ENCODE peak calls at places on chromosome 18, in eight cellular contexts. R is gastrocnemius medialis, F is Peyer's patch, J is GM23248, G is transverse colon, S is heart left ventricle, Y is lower lobe of right lung, Q is Panc1. M is an unnamed sample.

GRCh38 chr18:37348729-37349128 is 216.9 kb downstream of the CELF4 start:
- DNase-seq in S (no peak), R (no peak), Y (no peak), J (no peak), Q (no peak), G (no peak), F (no peak), M (no peak)

GRCh38 chr18:68219274-68219673 is 495.6 kb downstream of the TMX3 start:
- DNase-seq in J (peak; percentile 2), S (no peak), Y (no peak), F (no peak), R (no peak), G (no peak), Q (no peak), M (no peak)

GRCh38 chr18:159037-159652 is 788 bp downstream of the USP14 start:
- DNase-seq in G (no peak), F (no peak), Q (no peak), Y (no peak), R (no peak), J (peak; percentile 42), S (no peak), M (no peak)

GRCh38 chr18:70469916-70470315 is 181.1 kb downstream of the SOCS6 start:
- DNase-seq in G (no peak), Q (no peak), R (no peak), Y (no peak), J (peak; percentile 12), S (no peak), F (no peak), M (no peak)

GRCh38 chr18:52339891-52340371 is at the start of gene DCC:
- DNase-seq in R (no peak), S (no peak), Q (no peak), Y (no peak), J (peak; percentile 58), F (peak; percentile 45), G (peak; percentile 34), M (no peak)

GRCh38 chr18:55317322-55317721 is 270.7 kb downstream of the TCF4 start:
- DNase-seq in R (no peak), J (no peak), G (no peak), Q (no peak), S (no peak), Y (no peak), F (no peak), M (no peak)

GRCh38 chr18:27674411-27674810 is 489.3 kb upstream of the CHST9 start:
- DNase-seq in Y (no peak), J (no peak), S (no peak), F (no peak), G (no peak), R (no peak), Q (no peak), M (no peak)

GRCh38 chr18:51051105-51051712 is 21.2 kb downstream of the SMAD4 start:
- DNase-seq in F (no peak), J (peak; percentile 80), S (no peak), G (no peak), R (no peak), Q (no peak), Y (no peak), M (no peak)

GRCh38 chr18:51125976-51126375 is 71.5 kb downstream of the MEX3C start:
- DNase-seq in S (no peak), G (no peak), J (no peak), R (no peak), Y (no peak), Q (no peak), F (no peak), M (no peak)

GRCh38 chr18:59606193-59607175 is 90.7 kb downstream of the CCBE1 start:
- DNase-seq in F (no peak), R (no peak), J (no peak), S (no peak), Q (no peak), Y (no peak), G (no peak), M (no peak)

GRCh38 chr18:10131036-10131774 is 217.4 kb downstream of the VAPA start:
- DNase-seq in G (no peak), J (no peak), R (no peak), F (no peak), S (no peak), Q (no peak), Y (no peak), M (no peak)

GRCh38 chr18:2857491-2858063 is 10.8 kb downstream of the EMILIN2 start:
- DNase-seq in R (peak; percentile 69), F (peak; percentile 81), J (peak; percentile 95), S (peak; percentile 83), Y (peak; percentile 86), Q (no peak), G (peak; percentile 67), M (peak; percentile 51)

GRCh38 chr18:23857756-23858155 is 156.8 kb upstream of the TTC39C start:
- DNase-seq in G (no peak), F (no peak), J (no peak), S (no peak), Q (no peak), Y (peak; percentile 84), R (no peak), M (no peak)

GRCh38 chr18:48783616-48784520 is 166.9 kb downstream of the SMAD7 start:
- DNase-seq in J (no peak), Q (no peak), S (no peak), F (no peak), R (no peak), G (no peak), Y (peak; percentile 41), M (no peak)
- H3K4me3 ChIP-seq in J (no peak overlapping the region), Q (no peak overlapping the region), S (no peak overlapping the region), F (no peak overlapping the region), R (no peak overlapping the region), G (no peak overlapping the region), Y (no peak overlapping the region), M (no peak overlapping the region)

GRCh38 chr18:78980777-78981651 is 1.4 kb downstream of the SALL3 start:
- DNase-seq in J (no peak), F (no peak), G (no peak), Q (no peak), Y (no peak), R (no peak), S (no peak), M (no peak)

GRCh38 chr18:78981652-78981955 is 2.0 kb downstream of the SALL3 start:
- DNase-seq in S (no peak), J (no peak), R (no peak), F (no peak), Y (no peak), G (no peak), Q (no peak), M (no peak)

GRCh38 chr18:78979058-78979680 is 449 bp upstream of the SALL3 start:
- DNase-seq in S (no peak), R (no peak), G (no peak), Y (no peak), J (peak; percentile 9), Q (no peak), F (no peak), M (no peak)

GRCh38 chr18:78979682-78980278 is at the start of gene SALL3:
- DNase-seq in S (no peak), R (no peak), Y (no peak), G (no peak), Q (no peak), J (no peak), F (no peak), M (no peak)

DNA sequence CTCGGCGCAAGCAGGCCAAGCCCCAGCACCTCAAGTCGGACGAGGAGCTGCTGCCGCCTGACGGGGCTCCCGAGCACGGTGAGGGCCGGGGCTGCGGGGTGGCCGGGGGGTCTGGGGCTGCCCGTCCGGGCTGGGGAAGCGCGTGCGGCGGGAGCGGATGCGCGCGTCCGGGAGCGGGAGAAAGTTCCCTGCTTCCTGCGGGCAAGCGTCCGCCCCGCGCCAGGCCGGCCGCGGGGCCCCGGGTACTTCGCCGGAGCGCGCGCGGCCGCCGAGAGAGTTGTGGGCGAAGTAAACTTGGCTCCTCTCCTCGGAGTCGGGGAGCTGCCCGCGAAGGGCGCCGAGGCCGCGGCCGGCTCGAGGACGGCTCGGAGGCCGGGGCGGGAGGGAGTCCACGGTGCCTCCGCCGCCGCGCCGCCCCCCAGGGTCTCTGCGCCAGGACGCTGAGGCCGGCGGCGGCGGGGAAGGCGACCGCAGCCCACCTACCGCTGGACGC is 707 bp downstream of the SALL3 start:
- DNase-seq in S (no peak), J (no peak), F (no peak), R (no peak), Y (no peak), Q (no peak), G (no peak), M (no peak)
- H3K9me3 ChIP-seq in S (no peaks in the 10 kb centered on the region), J (no peaks in the 10 kb centered on the region), F (no peaks in the 10 kb centered on the region), R (no peaks in the 10 kb centered on the region), Y (no peaks in the 10 kb centered on the region), Q (no peaks in the 10 kb centered on the region), G (no peaks in the 10 kb centered on the region), M (no peaks in the 10 kb centered on the region)

DNA sequence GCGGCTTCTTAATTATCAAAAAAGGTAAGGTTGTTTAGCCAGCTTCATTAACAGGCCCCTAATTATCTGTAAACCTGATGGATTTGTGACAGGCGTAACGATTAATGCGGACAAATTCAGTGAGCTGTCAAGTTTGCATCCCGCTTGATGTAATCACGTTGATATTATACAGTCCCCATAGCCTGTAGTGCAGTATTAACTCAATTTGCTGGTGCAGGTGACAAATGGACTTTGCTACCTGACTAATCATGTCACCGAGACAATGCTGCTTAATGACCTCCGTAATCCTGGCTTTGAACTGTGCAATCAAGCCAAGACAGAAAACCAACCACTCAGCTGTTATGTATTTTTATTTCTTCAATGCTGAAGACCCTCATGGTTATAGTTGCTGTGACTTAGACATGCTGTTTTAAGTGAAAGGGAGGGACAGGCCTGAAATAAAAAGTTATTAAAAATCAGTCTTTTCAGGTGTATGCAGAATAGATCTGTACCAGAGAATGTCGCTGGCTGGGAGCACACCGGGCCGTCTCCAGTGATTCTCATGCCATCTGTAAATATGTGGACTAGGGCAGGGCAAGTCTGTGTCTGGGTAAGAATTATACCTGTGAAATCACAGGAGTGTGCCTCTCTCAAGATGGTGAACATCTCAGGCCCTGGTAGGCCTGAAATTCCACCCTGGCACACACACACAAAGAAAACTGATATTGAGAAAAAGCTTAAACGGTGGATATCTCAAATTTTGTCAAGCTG is 4.3 kb downstream of the TSHZ1 start:
- DNase-seq in R (no peak), F (peak; percentile 79), Y (no peak), G (peak; percentile 42), Q (no peak), J (no peak), S (no peak), M (no peak)
- H3K27me3 ChIP-seq in R (no peaks in the 10 kb centered on the region), F (no peaks in the 10 kb centered on the region), Y (no peaks in the 10 kb centered on the region), G (no peaks in the 10 kb centered on the region), Q (no peaks in the 10 kb centered on the region), J (no peaks in the 10 kb centered on the region), S (no peaks in the 10 kb centered on the region), M (no peaks in the 10 kb centered on the region)

GRCh38 chr18:13793819-13794218 is 30.1 kb upstream of the MC5R start:
- DNase-seq in Y (no peak), G (no peak), Q (no peak), J (no peak), R (no peak), S (no peak), F (no peak), M (no peak)

GRCh38 chr18:13799396-13799795 is 24.6 kb upstream of the MC5R start:
- DNase-seq in R (no peak), S (no peak), F (no peak), J (no peak), Q (no peak), G (no peak), Y (no peak), M (no peak)

GRCh38 chr18:13796515-13796914 is 27.4 kb upstream of the MC5R start:
- DNase-seq in Y (no peak), S (no peak), J (no peak), G (no peak), F (no peak), Q (no peak), R (no peak), M (no peak)

GRCh38 chr18:13800505-13801259 is 23.3 kb upstream of the MC5R start:
- DNase-seq in R (peak; percentile 15), Q (no peak), Y (peak; percentile 73), F (peak; percentile 83), S (peak; percentile 85), J (peak; percentile 51), G (peak; percentile 79), M (peak; percentile 7)

GRCh38 chr18:13797157-13797611 is 26.8 kb upstream of the MC5R start:
- DNase-seq in F (no peak), R (no peak), J (no peak), Y (no peak), S (no peak), Q (no peak), G (no peak), M (no peak)
- H3K4me3 ChIP-seq in F (no peak overlapping the region), R (no peak overlapping the region), J (no peak overlapping the region), Y (no peak overlapping the region), S (no peak overlapping the region), Q (no peak overlapping the region), G (no peak overlapping the region), M (no peak overlapping the region)